ENCODE peak calls at places on chromosomes 4 and X, in four cellular contexts. U, P, M and K are unnamed samples.

GRCh38 chr4:25123236-25123635 is 37.0 kb downstream of the SEPSECS start:
- DNase-seq in U (no peak), P (peak; percentile 37), M (no peak), K (no peak)

GRCh38 chr4:159390648-159391047 is 287.8 kb downstream of the RAPGEF2 start:
- DNase-seq in U (peak; percentile 57), P (no peak), M (no peak), K (peak; percentile 98)

GRCh38 chr4:153507679-153508073 is 41.5 kb downstream of the TMEM131L start:
- DNase-seq in U (no peak), P (no peak), M (no peak), K (no peak)

GRCh38 chr4:1538096-1538410 is 131.8 kb upstream of the NKX1-1 start:
- DNase-seq in U (no peak), P (no peak), M (no peak), K (no peak)

GRCh38 chr4:87839309-87839946 is 6.7 kb downstream of the MEPE start:
- DNase-seq in U (peak; percentile 34), P (no peak), M (peak; percentile 31), K (peak; percentile 49)

GRCh38 chr4:41069838-41070237 is 144.5 kb downstream of the APBB2 start:
- DNase-seq in U (no peak), P (no peak), M (no peak), K (no peak)

GRCh38 chr4:158586881-158587280 is 65.2 kb downstream of the RXFP1 start:
- DNase-seq in U (no peak), P (no peak), M (no peak), K (no peak)

GRCh38 chr4:55725057-55725456 is 89.0 kb upstream of the NMU start:
- DNase-seq in U (no peak), P (no peak), M (no peak), K (no peak)

GRCh38 chr4:124642846-124643245 is 69.7 kb downstream of the ANKRD50 start:
- DNase-seq in U (no peak), P (no peak), M (no peak), K (no peak)

GRCh38 chrX:119573840-119574393 is 446 bp upstream of the UBE2A start:
- DNase-seq in U (peak; percentile 57), P (no peak), M (peak; percentile 22), K (peak; percentile 20)

GRCh38 chr4:164700471-164700870 is 53.5 kb upstream of the SMIM31 start:
- DNase-seq in U (peak; percentile 41), P (no peak), M (no peak), K (no peak)

GRCh38 chrX:69163936-69164741 is 1.1 kb downstream of the PJA1 start:
- DNase-seq in U (no peak), P (no peak), M (peak; percentile 56), K (no peak)

GRCh38 chr4:34293459-34293858 is 1950.9 kb downstream of the ARAP2 start:
- DNase-seq in U (peak; percentile 3), P (no peak), M (no peak), K (no peak)
- TF ChIP-seq ELK1 in U (no peak), P (no peak), M (no peak), K (no peak)

GRCh38 chrX:100731441-100732281 is at the start of gene SYTL4:
- DNase-seq in U (no peak), P (no peak), M (peak; percentile 38), K (no peak)
- TF ChIP-seq ELK1 in U (no peak), P (no peak), M (no peak), K (no peak)

GRCh38 chr4:106266201-106266600 is 49.8 kb downstream of the TBCK start:
- DNase-seq in U (peak; percentile 63), P (peak; percentile 7), M (peak; percentile 16), K (peak; percentile 68)
- TF ChIP-seq ELK1 in U (no peak), P (no peak), M (no peak), K (no peak)

DNA sequence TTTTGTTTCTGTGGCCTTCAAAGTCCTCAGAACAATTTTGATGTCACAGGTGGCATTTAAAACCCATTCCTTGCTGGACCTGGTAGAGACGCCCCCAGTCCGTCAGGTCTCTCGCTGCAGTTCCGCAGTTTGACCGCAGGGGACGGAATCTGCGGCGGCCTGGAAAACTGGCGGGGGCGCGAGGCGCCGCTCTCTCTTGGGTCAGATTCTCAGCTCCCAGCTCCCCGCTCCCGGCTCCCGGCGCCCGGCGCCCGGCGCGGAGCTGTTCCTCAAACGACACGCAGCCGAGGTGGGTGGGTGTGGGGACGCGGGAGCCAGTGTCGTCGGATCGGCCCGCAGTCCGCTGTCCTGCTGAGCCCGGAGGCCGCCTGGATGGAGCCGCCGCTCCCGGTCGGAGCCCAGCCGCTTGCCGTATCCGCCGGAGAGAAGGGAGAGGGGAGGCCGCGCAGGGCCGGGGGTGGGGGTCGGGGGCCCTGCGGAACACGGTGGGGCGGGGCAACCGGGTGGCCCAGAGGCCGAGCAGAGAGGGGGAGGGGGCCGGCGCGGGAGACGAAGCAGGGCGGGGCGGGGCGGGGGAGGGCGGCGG is at the start of gene OCRL:
- DNase-seq in U (peak; percentile 72), P (no peak), M (peak; percentile 74), K (peak; percentile 59)
- TF ChIP-seq ELK1 in U (no peak), P (no peak), M (no peak), K (no peak)

GRCh38 chrX:113473418-113473817 is 632.8 kb upstream of the AMOT start:
- DNase-seq in U (no peak), P (no peak), M (no peak), K (no peak)
- TF ChIP-seq ELK1 in U (no peak), P (no peak), M (no peak), K (no peak)

DNA sequence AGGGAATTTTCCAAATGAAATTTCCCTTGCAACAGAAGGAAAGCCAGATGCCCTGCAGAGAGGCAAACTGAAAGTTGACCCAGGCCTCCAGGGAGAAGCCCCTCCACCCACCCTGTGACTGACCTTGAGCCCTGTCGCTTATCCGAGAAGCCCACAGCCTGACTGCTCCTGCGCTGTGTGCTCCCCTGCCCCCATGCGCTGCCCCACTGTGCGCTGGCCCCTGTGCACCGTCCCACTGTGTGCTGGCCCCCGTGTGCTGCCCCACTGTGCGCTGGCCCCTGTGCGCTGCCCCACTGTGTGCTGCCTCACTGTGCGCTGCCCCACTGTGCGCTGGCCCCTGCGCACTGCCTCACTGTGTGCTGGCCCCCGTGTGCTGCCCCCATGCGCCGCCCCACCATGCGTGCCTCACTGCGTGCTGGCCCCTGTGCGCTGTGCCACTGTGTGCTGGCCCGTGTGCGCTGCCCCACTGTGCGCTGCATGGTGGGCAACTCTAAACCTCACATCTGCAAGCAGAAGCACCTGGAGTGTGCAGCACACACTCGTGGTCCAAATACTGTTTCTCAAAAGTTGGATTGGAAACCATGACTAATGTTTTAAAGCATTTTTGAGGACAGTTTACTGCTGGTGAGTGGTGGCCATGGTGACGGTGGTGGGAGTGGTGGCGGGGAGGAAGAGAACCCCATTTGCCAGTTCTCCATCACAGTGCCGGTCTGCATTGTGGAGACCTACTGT is 8.3 kb upstream of the GRPEL1 start:
- DNase-seq in U (no peak), P (no peak), M (no peak), K (no peak)
- TF ChIP-seq ELK1 in U (no peak), P (no peak), M (no peak), K (no peak)

DNA sequence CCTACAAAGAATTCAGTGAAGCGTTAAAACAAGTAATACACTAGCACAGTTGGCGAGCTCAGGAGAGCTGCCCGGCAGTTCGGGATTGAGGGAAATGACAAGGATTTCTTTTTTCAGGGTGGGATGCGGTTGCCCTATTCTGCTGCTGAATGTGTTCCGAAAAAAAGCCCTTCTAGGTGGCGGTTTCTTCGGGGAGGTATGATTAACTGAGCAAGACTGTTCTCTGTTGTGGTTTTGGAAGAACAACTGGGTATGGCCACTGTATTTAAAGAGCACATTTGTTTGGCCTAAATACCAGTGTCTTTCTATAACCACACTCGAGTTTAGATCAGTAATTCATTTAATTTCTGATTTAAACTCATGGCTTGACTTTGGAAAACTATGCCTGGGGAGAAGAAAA is 459.7 kb upstream of the FAT1 start:
- DNase-seq in U (no peak), P (no peak), M (no peak), K (no peak)
- TF ChIP-seq ELK1 in U (no peak), P (no peak), M (no peak), K (no peak)